ENCODE peak calls at places on chromosomes 12 and 14, in five cellular contexts. One of them, this sample, is unnamed.

GRCh38 chr14:101628471-101628966 is 67.2 kb downstream of the DIO3 start:
- DNase-seq in HS-5: peak; percentile 0
- DNase-seq in NCI-H460: peak; percentile 64
- DNase-seq in psoas muscle: peak; percentile 89
- DNase-seq in kidney: peak; percentile 91
- DNase-seq in this sample: peak; percentile 51

GRCh38 chr14:85054178-85054577 is 475.8 kb upstream of the FLRT2 start:
- DNase-seq in HS-5: no peak
- DNase-seq in NCI-H460: no peak
- DNase-seq in psoas muscle: no peak
- DNase-seq in kidney: no peak
- DNase-seq in this sample: no peak

GRCh38 chr12:45644521-45644920 is 85.0 kb upstream of the ARID2 start:
- DNase-seq in HS-5: peak; percentile 30
- DNase-seq in NCI-H460: no peak
- DNase-seq in psoas muscle: no peak
- DNase-seq in kidney: no peak
- DNase-seq in this sample: peak; percentile 22

GRCh38 chr12:51923506-51924365 is 16.4 kb downstream of the ACVRL1 start:
- DNase-seq in HS-5: no peak
- DNase-seq in NCI-H460: peak; percentile 7
- DNase-seq in psoas muscle: peak; percentile 88
- DNase-seq in kidney: peak; percentile 90
- DNase-seq in this sample: no peak

GRCh38 chr12:104763163-104763805 is 194.8 kb downstream of the SLC41A2 start:
- DNase-seq in HS-5: peak; percentile 35
- DNase-seq in NCI-H460: no peak
- DNase-seq in psoas muscle: no peak
- DNase-seq in kidney: no peak
- DNase-seq in this sample: peak; percentile 67

GRCh38 chr12:53927220-53928029 is 11.2 kb upstream of the HOXC13 start:
- DNase-seq in HS-5: no peak
- DNase-seq in NCI-H460: no peak
- DNase-seq in psoas muscle: peak; percentile 46
- DNase-seq in kidney: no peak
- DNase-seq in this sample: no peak

GRCh38 chr12:4269279-4269991 is 4.1 kb upstream of the CCND2 start:
- DNase-seq in HS-5: no peak
- DNase-seq in NCI-H460: no peak
- DNase-seq in psoas muscle: peak; percentile 84
- DNase-seq in kidney: peak; percentile 95
- DNase-seq in this sample: no peak

GRCh38 chr12:80565276-80565675 is 121.2 kb downstream of the PTPRQ start:
- DNase-seq in HS-5: no peak
- DNase-seq in NCI-H460: no peak
- DNase-seq in psoas muscle: no peak
- DNase-seq in kidney: no peak
- DNase-seq in this sample: no peak

GRCh38 chr14:101224356-101225115 is 321.0 kb upstream of the RTL1 start:
- DNase-seq in HS-5: no peak
- DNase-seq in NCI-H460: no peak
- DNase-seq in psoas muscle: peak; percentile 42
- DNase-seq in kidney: no peak
- DNase-seq in this sample: no peak

GRCh38 chr12:115755061-115755751 is 522.3 kb downstream of the MED13L start:
- DNase-seq in HS-5: no peak
- DNase-seq in NCI-H460: no peak
- DNase-seq in psoas muscle: no peak
- DNase-seq in kidney: no peak
- DNase-seq in this sample: no peak

GRCh38 chr12:130742112-130742511 is 26.0 kb upstream of the RIMBP2 start:
- DNase-seq in HS-5: no peak
- DNase-seq in NCI-H460: no peak
- DNase-seq in psoas muscle: no peak
- DNase-seq in kidney: no peak
- DNase-seq in this sample: no peak

GRCh38 chr12:13347241-13348043 is 150.9 kb downstream of the EMP1 start:
- DNase-seq in HS-5: peak; percentile 86
- DNase-seq in NCI-H460: no peak
- DNase-seq in psoas muscle: no peak
- DNase-seq in kidney: no peak
- DNase-seq in this sample: peak; percentile 74

GRCh38 chr14:100428727-100429126 is 105.6 kb downstream of the SLC25A47 start:
- DNase-seq in HS-5: no peak
- DNase-seq in NCI-H460: peak; percentile 77
- DNase-seq in psoas muscle: no peak
- DNase-seq in kidney: no peak
- DNase-seq in this sample: peak; percentile 65

GRCh38 chr12:6361834-6362233 is 13.5 kb downstream of the SCNN1A start:
- DNase-seq in HS-5: no peak
- DNase-seq in NCI-H460: no peak
- DNase-seq in psoas muscle: no peak
- DNase-seq in kidney: peak; percentile 90
- DNase-seq in this sample: no peak